ENCODE peak calls at places on chromosomes 3 and 15, in ten cellular contexts. E, R, I, D, T, Y, V, X, U and M are unnamed samples.

GRCh38 chr3:14509796-14510100 is 30.4 kb downstream of the GRIP2 start:
- DNase-seq in E (no peak), R (no peak), I (no peak), D (no peak), T (no peak), Y (no peak), V (no peak), X (no peak), U (no peak), M (no peak)

GRCh38 chr3:151293127-151293526 is 14.8 kb upstream of the P2RY14 start:
- DNase-seq in E (no peak), R (no peak), I (no peak), D (no peak), T (no peak), Y (no peak), V (no peak), X (no peak), U (no peak), M (no peak)

GRCh38 chr3:156847746-156848339 is 21.7 kb downstream of the LEKR1 start:
- DNase-seq in E (no peak), R (no peak), I (no peak), D (peak; percentile 27), T (no peak), Y (peak; percentile 24), V (no peak), X (peak; percentile 20), U (no peak), M (peak; percentile 26)

GRCh38 chr15:101255615-101256350 is 3.9 kb upstream of the CHSY1 start:
- DNase-seq in E (no peak), R (peak; percentile 87), I (no peak), D (peak; percentile 89), T (no peak), Y (no peak), V (peak; percentile 80), X (peak; percentile 67), U (peak; percentile 92), M (no peak)

GRCh38 chr3:111418388-111418787 is 123.6 kb upstream of the CD96 start:
- DNase-seq in E (no peak), R (no peak), I (no peak), D (no peak), T (no peak), Y (no peak), V (no peak), X (no peak), U (no peak), M (no peak)

GRCh38 chr3:12395349-12396012 is 88.8 kb upstream of the TSEN2 start:
- DNase-seq in E (no peak), R (no peak), I (peak; percentile 37), D (no peak), T (no peak), Y (no peak), V (no peak), X (peak; percentile 36), U (peak; percentile 21), M (no peak)

GRCh38 chr3:194072097-194072428 is 63.9 kb upstream of the HES1 start:
- DNase-seq in E (no peak), R (no peak), I (no peak), D (no peak), T (no peak), Y (no peak), V (no peak), X (no peak), U (no peak), M (no peak)

GRCh38 chr3:194586839-194587238 is 46.4 kb downstream of the TMEM44 start:
- DNase-seq in E (no peak), R (peak; percentile 92), I (no peak), D (peak; percentile 38), T (no peak), Y (peak; percentile 24), V (no peak), X (peak; percentile 82), U (peak; percentile 84), M (no peak)

GRCh38 chr3:125213946-125214542 is 1.5 kb upstream of the SLC12A8 start:
- DNase-seq in E (no peak), R (peak; percentile 20), I (no peak), D (no peak), T (no peak), Y (peak; percentile 56), V (no peak), X (peak; percentile 77), U (peak; percentile 44), M (peak; percentile 62)

GRCh38 chr3:81013360-81013759 is 748.1 kb downstream of the GBE1 start:
- DNase-seq in E (no peak), R (no peak), I (no peak), D (no peak), T (no peak), Y (no peak), V (no peak), X (no peak), U (no peak), M (no peak)

GRCh38 chr3:46943237-46944187 is 33.0 kb downstream of the CCDC12 start:
- DNase-seq in E (peak; percentile 74), R (no peak), I (no peak), D (no peak), T (no peak), Y (no peak), V (peak; percentile 61), X (no peak), U (no peak), M (no peak)

GRCh38 chr3:101070260-101071121 is 77.3 kb upstream of the ABI3BP start:
- DNase-seq in E (peak; percentile 82), R (peak; percentile 29), I (peak; percentile 39), D (no peak), T (peak; percentile 41), Y (no peak), V (peak; percentile 79), X (peak; percentile 37), U (no peak), M (no peak)

GRCh38 chr3:169661567-169662214 is 1.8 kb downstream of the MECOM start:
- DNase-seq in E (peak; percentile 56), R (peak; percentile 21), I (no peak), D (no peak), T (no peak), Y (no peak), V (peak; percentile 64), X (no peak), U (peak; percentile 36), M (no peak)

GRCh38 chr3:98901032-98901464 is 447 bp downstream of the DCBLD2 start:
- DNase-seq in E (peak; percentile 31), R (peak; percentile 48), I (peak; percentile 59), D (peak; percentile 58), T (peak; percentile 4), Y (no peak), V (peak; percentile 77), X (peak; percentile 47), U (peak; percentile 47), M (no peak)

GRCh38 chr3:123083446-123084124 is 16.8 kb downstream of the PDIA5 start:
- DNase-seq in E (no peak), R (no peak), I (no peak), D (no peak), T (no peak), Y (no peak), V (no peak), X (no peak), U (no peak), M (no peak)

DNA sequence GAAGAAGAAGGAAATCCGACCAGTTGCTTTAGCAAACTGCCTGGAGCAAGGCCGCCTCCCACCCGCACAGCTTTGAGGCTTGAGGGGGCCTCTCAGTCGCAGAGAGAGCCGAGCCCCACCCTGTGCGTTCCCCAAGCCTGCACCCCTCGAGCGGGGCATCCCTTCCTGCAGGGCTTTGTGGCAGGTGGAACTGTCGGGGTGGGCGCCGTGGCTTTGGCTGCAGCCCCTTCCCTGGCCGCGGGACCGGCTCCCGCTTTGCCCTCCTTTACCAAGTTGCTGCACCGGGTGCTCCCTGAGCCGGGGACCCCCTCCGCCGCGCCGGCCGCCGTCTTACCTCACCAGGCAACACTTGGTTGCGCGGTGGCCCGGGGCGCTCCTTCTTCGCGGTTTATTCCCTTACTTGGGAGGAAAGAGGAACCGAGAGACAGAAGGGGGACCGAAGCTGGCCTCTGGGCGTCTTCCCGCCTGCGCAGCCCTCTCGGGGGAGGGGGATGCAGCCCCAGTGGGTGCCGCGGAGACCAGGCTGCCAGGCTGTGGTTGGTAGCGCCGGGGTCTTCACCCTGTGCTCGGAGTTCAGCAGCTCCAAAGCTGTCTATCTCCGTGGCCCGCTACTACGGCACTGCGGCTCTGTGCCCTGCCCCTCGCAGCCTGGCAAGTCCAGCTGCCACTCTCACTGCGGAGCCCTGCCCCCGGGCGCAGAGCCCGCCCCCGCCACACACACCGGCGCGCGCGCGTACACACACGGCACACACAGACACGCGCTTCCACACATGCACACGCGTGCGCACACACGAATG is at the start of gene DGKG:
- DNase-seq in E (peak; percentile 19), R (no peak), I (peak; percentile 78), D (no peak), T (no peak), Y (no peak), V (no peak), X (no peak), U (no peak), M (no peak)
- H3K4me3 ChIP-seq in E (peak within 1 kb of the TSS; percentile 29), R (peak within 1 kb of the TSS; percentile 47), I (peak within 1 kb of the TSS; percentile 58), D (no peak within 1 kb of the TSS), T (no peak within 1 kb of the TSS), Y (no peak within 1 kb of the TSS), V (peak within 1 kb of the TSS; percentile 33), X (no peak within 1 kb of the TSS), U (no peak within 1 kb of the TSS), M (peak within 1 kb of the TSS; percentile 8)

GRCh38 chr15:40441012-40441735 is 421 bp downstream of the BAHD1 start:
- DNase-seq in E (no peak), R (no peak), I (peak; percentile 49), D (no peak), T (no peak), Y (no peak), V (peak; percentile 57), X (no peak), U (no peak), M (no peak)
- H3K4me3 ChIP-seq in E (peak overlapping the region; percentile 79), R (peak overlapping the region; percentile 61), I (peak overlapping the region; percentile 78), D (peak overlapping the region; percentile 76), T (peak overlapping the region; percentile 55), Y (peak overlapping the region; percentile 74), V (peak overlapping the region; percentile 94), X (peak overlapping the region; percentile 40), U (peak overlapping the region; percentile 83), M (peak overlapping the region; percentile 79)

GRCh38 chr3:143972155-143972494 is 502 bp downstream of the DIPK2A start:
- DNase-seq in E (no peak), R (no peak), I (no peak), D (no peak), T (no peak), Y (no peak), V (no peak), X (no peak), U (no peak), M (no peak)
- H3K4me3 ChIP-seq in E (peak overlapping the region; percentile 94), R (peak overlapping the region; percentile 87), I (peak overlapping the region; percentile 98), D (peak overlapping the region; percentile 91), T (peak overlapping the region; percentile 75), Y (peak overlapping the region; percentile 88), V (peak overlapping the region; percentile 87), X (peak overlapping the region; percentile 88), U (peak overlapping the region; percentile 51), M (peak overlapping the region; percentile 86)

DNA sequence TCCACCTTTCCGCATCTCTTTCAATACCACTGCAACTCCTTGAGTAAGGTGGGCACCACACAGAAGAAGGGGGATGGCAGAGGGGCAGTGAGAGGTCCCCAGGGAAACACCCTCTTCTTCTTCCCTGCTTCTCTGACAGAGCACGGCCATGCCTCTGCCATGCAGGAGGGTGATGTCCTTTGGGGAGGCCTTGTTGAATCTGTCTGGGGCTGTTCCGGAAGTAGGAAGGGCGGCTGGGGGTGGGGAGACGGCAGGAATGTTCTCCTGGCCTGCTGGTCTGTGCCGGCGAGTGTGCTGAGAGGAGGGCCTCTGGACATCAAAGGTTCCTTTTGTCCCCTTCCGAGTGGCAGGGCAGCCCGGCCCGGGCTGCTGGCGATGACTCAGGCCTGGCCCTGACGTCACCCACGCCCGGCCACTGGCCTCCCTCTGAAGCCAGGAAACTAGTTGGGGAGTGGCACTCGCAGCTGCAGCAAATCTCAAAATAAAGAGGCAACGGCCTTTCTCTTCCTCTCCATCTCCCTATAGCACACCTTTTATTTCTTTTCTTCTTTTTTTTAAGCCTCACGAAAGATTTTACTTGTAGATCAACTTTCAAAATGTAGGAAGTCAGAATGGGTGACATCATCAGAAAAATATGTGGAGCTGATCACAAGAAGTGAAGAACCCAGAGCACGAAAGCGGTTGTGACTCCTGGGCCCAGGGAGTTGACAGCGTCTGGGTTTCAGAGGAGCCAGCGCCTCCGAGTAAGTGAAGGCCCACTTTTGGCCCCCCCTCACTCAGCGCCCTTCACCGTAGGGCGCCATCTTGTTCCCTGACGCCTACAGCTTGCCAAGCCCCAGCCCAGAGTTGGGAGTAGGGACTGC is at the start of gene ZBTB38:
- DNase-seq in E (peak; percentile 93), R (peak; percentile 98), I (peak; percentile 79), D (peak; percentile 95), T (no peak), Y (peak; percentile 74), V (peak; percentile 96), X (peak; percentile 96), U (peak; percentile 97), M (peak; percentile 81)
- H3K4me3 ChIP-seq in E (peak within 1 kb of the TSS; percentile 8), R (peak within 1 kb of the TSS; percentile 50), I (peak within 1 kb of the TSS; percentile 62), D (peak within 1 kb of the TSS; percentile 46), T (no peak within 1 kb of the TSS), Y (peak within 1 kb of the TSS; percentile 31), V (no peak within 1 kb of the TSS), X (peak within 1 kb of the TSS; percentile 33), U (peak within 1 kb of the TSS; percentile 45), M (peak within 1 kb of the TSS; percentile 25)